ENCODE peak calls at places on chromosomes 4 and X, in four cellular contexts. Q is IMR-90, N is fibroblast of lung, K is OCI-LY7. D is an unnamed sample.

GRCh38 chr4:72319596-72319995 is 249.4 kb downstream of the ADAMTS3 start:
- DNase-seq in Q (peak), N (no peak), K (no peak), D (peak)

GRCh38 chrX:53128097-53128749 is 34.3 kb downstream of the KANTR start:
- DNase-seq in Q (peak), N (peak), K (no peak), D (peak)

GRCh38 chrX:38879631-38880220 is 78.5 kb downstream of the MID1IP1 start:
- DNase-seq in Q (no peak), N (no peak), K (peak), D (no peak)

GRCh38 chr4:111689214-111689613 is 456.0 kb upstream of the FAM241A start:
- DNase-seq in Q (peak), N (peak), K (no peak), D (peak)

GRCh38 chr4:38310446-38311043 is 350.3 kb downstream of the PTTG2 start:
- DNase-seq in Q (no peak), N (no peak), K (no peak), D (no peak)

GRCh38 chrX:45806410-45807121 is 605.9 kb upstream of the DIPK2B start:
- DNase-seq in Q (peak), N (peak), K (no peak), D (peak)

GRCh38 chr4:6592804-6593563 is 18.0 kb downstream of the MAN2B2 start:
- DNase-seq in Q (no peak), N (no peak), K (no peak), D (no peak)

GRCh38 chrX:106670631-106671030 is 55.9 kb upstream of the RNF128 start:
- DNase-seq in Q (peak), N (peak), K (no peak), D (no peak)

GRCh38 chr4:184815046-184815877 is 10.5 kb downstream of the ACSL1 start:
- DNase-seq in Q (peak), N (peak), K (peak), D (no peak)

GRCh38 chr4:184812181-184812542 is 13.6 kb downstream of the ACSL1 start:
- DNase-seq in Q (no peak), N (no peak), K (no peak), D (no peak)

GRCh38 chr4:184816962-184817361 is 8.8 kb downstream of the ACSL1 start:
- DNase-seq in Q (no peak), N (no peak), K (peak), D (no peak)

GRCh38 chr4:184812651-184813181 is 13.1 kb downstream of the ACSL1 start:
- DNase-seq in Q (peak), N (peak), K (no peak), D (no peak)

GRCh38 chr4:184814686-184815045 is 11.1 kb downstream of the ACSL1 start:
- DNase-seq in Q (no peak), N (no peak), K (no peak), D (no peak)
- H3K4me3 ChIP-seq in Q (no peak), N (no peak), K (peak), D (no peak)

DNA sequence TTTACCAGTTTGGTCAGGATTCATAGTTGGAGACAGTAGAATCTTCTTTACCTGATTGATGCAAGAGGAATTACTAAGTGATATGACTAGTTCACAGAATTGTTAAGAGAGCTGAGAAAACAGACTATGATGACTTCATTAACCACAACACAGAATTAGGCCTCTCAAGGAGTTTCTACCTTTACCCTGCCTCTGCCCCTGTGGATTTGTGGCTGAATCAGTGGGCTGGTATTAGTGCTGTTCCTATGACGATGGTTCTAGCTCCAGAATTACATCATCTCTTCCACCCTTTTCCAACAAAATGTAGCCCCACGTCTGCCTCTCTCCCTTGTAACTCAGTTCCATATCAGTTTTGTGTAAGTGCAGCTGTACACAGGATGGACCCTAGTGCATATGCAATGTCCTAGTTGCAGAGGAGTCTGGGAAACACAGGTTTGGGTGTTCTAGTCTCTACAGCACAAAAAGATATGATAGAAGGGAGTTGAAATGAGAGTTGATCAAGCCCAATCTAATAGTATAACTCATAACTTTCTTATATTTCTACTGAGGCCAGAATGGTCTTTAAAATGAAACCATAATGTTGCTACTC is 99.3 kb downstream of the ANXA5 start:
- DNase-seq in Q (peak), N (no peak), K (no peak), D (no peak)
- H3K4me3 ChIP-seq in Q (no peak), N (no peak), K (no peak), D (no peak)

GRCh38 chr4:88820723-88821368 is 123.2 kb upstream of the NAP1L5 start:
- DNase-seq in Q (peak), N (no peak), K (no peak), D (no peak)
- H3K4me3 ChIP-seq in Q (peak), N (peak), K (no peak), D (no peak)

GRCh38 chr4:138242076-138242829 is at the start of gene SLC7A11:
- DNase-seq in Q (peak), N (peak), K (peak), D (peak)

GRCh38 chr4:138243369-138243768 is 1.2 kb upstream of the SLC7A11 start:
- DNase-seq in Q (no peak), N (no peak), K (no peak), D (no peak)

GRCh38 chr4:138239496-138239895 is 2.7 kb downstream of the SLC7A11 start:
- DNase-seq in Q (no peak), N (peak), K (no peak), D (no peak)

GRCh38 chr4:138241281-138242075 is 671 bp downstream of the SLC7A11 start:
- DNase-seq in Q (peak), N (peak), K (peak), D (no peak)

GRCh38 chr4:138242830-138243149 is 641 bp upstream of the SLC7A11 start:
- DNase-seq in Q (no peak), N (no peak), K (no peak), D (no peak)
- H3K4me3 ChIP-seq in Q (peak), N (peak), K (peak), D (peak)

GRCh38 chr4:183180621-183181020 is 81.6 kb downstream of the WWC2 start:
- DNase-seq in Q (no peak), N (no peak), K (no peak), D (no peak)
- H3K4me3 ChIP-seq in Q (no peak), N (no peak), K (no peak), D (no peak)

GRCh38 chr4:986949-987688 is at the start of gene IDUA:
- DNase-seq in Q (peak), N (peak), K (peak), D (no peak)

GRCh38 chr4:986428-986948 is 356 bp upstream of the IDUA start:
- DNase-seq in Q (no peak), N (no peak), K (no peak), D (no peak)

GRCh38 chr4:984336-985054 is 2.3 kb upstream of the IDUA start:
- DNase-seq in Q (no peak), N (no peak), K (no peak), D (no peak)

GRCh38 chr4:982814-983213 is 4.0 kb upstream of the IDUA start:
- DNase-seq in Q (no peak), N (no peak), K (no peak), D (no peak)

GRCh38 chr4:985123-985830 is 1.6 kb upstream of the IDUA start:
- DNase-seq in Q (no peak), N (peak), K (no peak), D (no peak)
- H3K4me3 ChIP-seq in Q (peak), N (no peak), K (no peak), D (peak)

DNA sequence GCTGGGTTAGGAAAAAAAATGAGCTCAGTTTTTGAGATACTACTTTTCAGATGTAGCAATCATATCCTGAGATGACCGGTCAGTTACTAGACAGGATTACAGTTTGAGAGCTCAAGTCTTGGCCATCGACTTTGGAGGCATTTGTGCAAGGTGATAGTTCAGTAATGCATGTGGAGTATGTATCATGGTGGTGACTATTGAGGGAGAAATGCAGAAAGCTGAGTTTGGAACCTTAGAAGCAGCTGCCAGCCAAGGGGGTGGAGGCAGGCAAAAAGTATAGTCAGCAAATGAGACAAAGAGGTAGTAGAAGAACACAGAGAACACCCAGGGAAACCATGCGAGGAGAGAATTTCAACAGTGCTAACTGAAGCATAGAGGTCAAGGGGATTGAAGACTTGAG is 48.7 kb upstream of the SLC4A4 start:
- DNase-seq in Q (peak), N (peak), K (no peak), D (no peak)
- H3K4me3 ChIP-seq in Q (no peak), N (no peak), K (no peak), D (no peak)